ENCODE peak calls at places on chromosomes 16 and 17, in five cellular contexts. One of them, this sample, is unnamed.

GRCh38 chr17:81921996-81922565 is 4.1 kb upstream of the SIRT7 start:
- DNase-seq in iPS-NIHi11: no peak
- DNase-seq in GM18507: no peak
- DNase-seq in activated naive CD4-positive, alpha-beta T cell treated with anti-CD3 and anti-CD28 coated beads for 36 hours: no peak
- DNase-seq in astrocyte of the spinal cord: no peak
- DNase-seq in this sample: no peak

GRCh38 chr16:49489686-49490320 is 116.2 kb downstream of the C16orf78 start:
- DNase-seq in GM18507: no peak
- DNase-seq in astrocyte of the spinal cord: no peak
- DNase-seq in activated naive CD4-positive, alpha-beta T cell treated with anti-CD3 and anti-CD28 coated beads for 36 hours: peak
- DNase-seq in iPS-NIHi11: no peak
- DNase-seq in this sample: no peak

GRCh38 chr16:76796978-76797377 is 394.0 kb upstream of the MON1B start:
- DNase-seq in iPS-NIHi11: no peak
- DNase-seq in activated naive CD4-positive, alpha-beta T cell treated with anti-CD3 and anti-CD28 coated beads for 36 hours: no peak
- DNase-seq in GM18507: no peak
- DNase-seq in astrocyte of the spinal cord: no peak
- DNase-seq in this sample: no peak

GRCh38 chr17:2697611-2698162 is 13.9 kb downstream of the CLUH start:
- DNase-seq in activated naive CD4-positive, alpha-beta T cell treated with anti-CD3 and anti-CD28 coated beads for 36 hours: no peak
- DNase-seq in iPS-NIHi11: peak
- DNase-seq in astrocyte of the spinal cord: no peak
- DNase-seq in GM18507: no peak
- DNase-seq in this sample: no peak

GRCh38 chr16:22934786-22935185 is 120.8 kb downstream of the HS3ST2 start:
- DNase-seq in activated naive CD4-positive, alpha-beta T cell treated with anti-CD3 and anti-CD28 coated beads for 36 hours: no peak
- DNase-seq in GM18507: no peak
- DNase-seq in astrocyte of the spinal cord: no peak
- DNase-seq in iPS-NIHi11: no peak
- DNase-seq in this sample: no peak

GRCh38 chr17:55717898-55718735 is 4.5 kb downstream of the TMEM100 start:
- DNase-seq in astrocyte of the spinal cord: peak
- DNase-seq in activated naive CD4-positive, alpha-beta T cell treated with anti-CD3 and anti-CD28 coated beads for 36 hours: peak
- DNase-seq in iPS-NIHi11: peak
- DNase-seq in GM18507: no peak
- DNase-seq in this sample: peak

GRCh38 chr17:55441544-55441943 is 19.9 kb upstream of the MMD start:
- DNase-seq in astrocyte of the spinal cord: no peak
- DNase-seq in iPS-NIHi11: no peak
- DNase-seq in activated naive CD4-positive, alpha-beta T cell treated with anti-CD3 and anti-CD28 coated beads for 36 hours: no peak
- DNase-seq in GM18507: no peak
- DNase-seq in this sample: no peak

GRCh38 chr17:48262982-48263586 is 155.5 kb downstream of the SNX11 start:
- DNase-seq in iPS-NIHi11: no peak
- DNase-seq in astrocyte of the spinal cord: peak
- DNase-seq in GM18507: no peak
- DNase-seq in activated naive CD4-positive, alpha-beta T cell treated with anti-CD3 and anti-CD28 coated beads for 36 hours: no peak
- DNase-seq in this sample: no peak

GRCh38 chr16:28990375-28991040 is 5.7 kb downstream of the LAT start:
- DNase-seq in activated naive CD4-positive, alpha-beta T cell treated with anti-CD3 and anti-CD28 coated beads for 36 hours: peak
- DNase-seq in GM18507: no peak
- DNase-seq in astrocyte of the spinal cord: no peak
- DNase-seq in iPS-NIHi11: no peak
- DNase-seq in this sample: no peak

GRCh38 chr17:15511142-15511541 is 43.7 kb upstream of the CDRT4 start:
- DNase-seq in activated naive CD4-positive, alpha-beta T cell treated with anti-CD3 and anti-CD28 coated beads for 36 hours: no peak
- DNase-seq in astrocyte of the spinal cord: no peak
- DNase-seq in iPS-NIHi11: no peak
- DNase-seq in GM18507: no peak
- DNase-seq in this sample: no peak

GRCh38 chr17:69314246-69315030 is 12.5 kb downstream of the ABCA5 start:
- DNase-seq in GM18507: no peak
- DNase-seq in iPS-NIHi11: no peak
- DNase-seq in astrocyte of the spinal cord: no peak
- DNase-seq in activated naive CD4-positive, alpha-beta T cell treated with anti-CD3 and anti-CD28 coated beads for 36 hours: no peak
- DNase-seq in this sample: no peak

GRCh38 chr17:68089881-68090280 is 54.3 kb downstream of the KPNA2 start:
- DNase-seq in astrocyte of the spinal cord: no peak
- DNase-seq in iPS-NIHi11: peak
- DNase-seq in GM18507: no peak
- DNase-seq in activated naive CD4-positive, alpha-beta T cell treated with anti-CD3 and anti-CD28 coated beads for 36 hours: peak
- DNase-seq in this sample: peak

GRCh38 chr17:14091367-14091766 is 22.1 kb downstream of the COX10 start:
- DNase-seq in activated naive CD4-positive, alpha-beta T cell treated with anti-CD3 and anti-CD28 coated beads for 36 hours: no peak
- DNase-seq in astrocyte of the spinal cord: peak
- DNase-seq in GM18507: no peak
- DNase-seq in iPS-NIHi11: no peak
- DNase-seq in this sample: no peak

GRCh38 chr17:17076066-17076465 is 33.8 kb downstream of the MPRIP start:
- DNase-seq in iPS-NIHi11: no peak
- DNase-seq in activated naive CD4-positive, alpha-beta T cell treated with anti-CD3 and anti-CD28 coated beads for 36 hours: no peak
- DNase-seq in GM18507: no peak
- DNase-seq in astrocyte of the spinal cord: no peak
- DNase-seq in this sample: no peak

GRCh38 chr16:72189865-72190371 is 18.0 kb upstream of the PMFBP1 start:
- DNase-seq in GM18507: no peak
- DNase-seq in activated naive CD4-positive, alpha-beta T cell treated with anti-CD3 and anti-CD28 coated beads for 36 hours: no peak
- DNase-seq in astrocyte of the spinal cord: peak
- DNase-seq in iPS-NIHi11: no peak
- DNase-seq in this sample: no peak

GRCh38 chr16:66058181-66058580 is 308.3 kb upstream of the CDH5 start:
- DNase-seq in astrocyte of the spinal cord: peak
- DNase-seq in activated naive CD4-positive, alpha-beta T cell treated with anti-CD3 and anti-CD28 coated beads for 36 hours: no peak
- DNase-seq in GM18507: no peak
- DNase-seq in iPS-NIHi11: no peak
- DNase-seq in this sample: no peak